ENCODE peak calls at places on chromosomes 13 and 19, in ten cellular contexts. A is CD4-positive, alpha-beta T cell; Q is fibroblast of villous mesenchyme; E is LHCN-M2; B is neural crest cell; D is caudate nucleus; V is Peyer's patch; S is T-helper 17 cell; K is activated naive CD8-positive, alpha-beta T cell treated with anti-CD3 and anti-CD28 coated beads, Interleukin-2, amount 50 U/mL, for 24 hours; O is GOT3. Y is an unnamed sample.

GRCh38 chr13:84940167-84940566 is 859.1 kb downstream of the SLITRK6 start:
- DNase-seq in A (no peak), Q (no peak), E (no peak), B (no peak), D (no peak), V (no peak), S (no peak), K (no peak), O (no peak), Y (no peak)

GRCh38 chr13:27595055-27595811 is 25.1 kb downstream of the LNX2 start:
- DNase-seq in A (no peak), Q (peak), E (no peak), B (no peak), D (no peak), V (no peak), S (no peak), K (no peak), O (no peak), Y (no peak)

GRCh38 chr13:41007359-41008118 is 11.6 kb downstream of the ELF1 start:
- DNase-seq in A (no peak), Q (no peak), E (no peak), B (no peak), D (no peak), V (no peak), S (no peak), K (no peak), O (no peak), Y (no peak)

GRCh38 chr19:29660835-29661234 is 4.4 kb upstream of the PLEKHF1 start:
- DNase-seq in A (no peak), Q (no peak), E (peak), B (no peak), D (no peak), V (no peak), S (no peak), K (peak), O (no peak), Y (no peak)

GRCh38 chr19:3723883-3724282 is 15.7 kb downstream of the TJP3 start:
- DNase-seq in A (no peak), Q (no peak), E (no peak), B (no peak), D (no peak), V (no peak), S (no peak), K (no peak), O (no peak), Y (no peak)

GRCh38 chr19:5114713-5115112 is 145.8 kb downstream of the KDM4B start:
- DNase-seq in A (no peak), Q (no peak), E (no peak), B (no peak), D (no peak), V (no peak), S (no peak), K (no peak), O (no peak), Y (no peak)

GRCh38 chr13:105035092-105035491 is 1500.4 kb downstream of the EFNB2 start:
- DNase-seq in A (no peak), Q (no peak), E (no peak), B (no peak), D (no peak), V (no peak), S (no peak), K (no peak), O (no peak), Y (no peak)

GRCh38 chr13:91375119-91375729 is 23.2 kb upstream of the GPC5 start:
- DNase-seq in A (no peak), Q (no peak), E (peak), B (no peak), D (no peak), V (no peak), S (no peak), K (no peak), O (no peak), Y (no peak)

GRCh38 chr13:108980237-108980636 is 350.8 kb downstream of the MYO16 start:
- DNase-seq in A (no peak), Q (no peak), E (no peak), B (no peak), D (no peak), V (no peak), S (no peak), K (no peak), O (no peak), Y (no peak)

GRCh38 chr19:40605201-40605971 is 4.2 kb downstream of the LTBP4 start:
- DNase-seq in A (peak), Q (peak), E (no peak), B (no peak), D (peak), V (peak), S (peak), K (peak), O (peak), Y (no peak)

GRCh38 chr19:35162471-35163326 is 8.2 kb downstream of the FXYD5 start:
- DNase-seq in A (no peak), Q (no peak), E (no peak), B (no peak), D (no peak), V (no peak), S (no peak), K (no peak), O (no peak), Y (no peak)

GRCh38 chr13:34506796-34507195 is 435.3 kb upstream of the NBEA start:
- DNase-seq in A (no peak), Q (no peak), E (no peak), B (no peak), D (no peak), V (no peak), S (no peak), K (no peak), O (no peak), Y (no peak)

GRCh38 chr13:76225815-76226489 is 589.8 kb downstream of the LMO7 start:
- DNase-seq in A (no peak), Q (peak), E (peak), B (no peak), D (no peak), V (no peak), S (no peak), K (no peak), O (no peak), Y (peak)

GRCh38 chr19:19602713-19603320 is 15.7 kb downstream of the PBX4 start:
- DNase-seq in A (no peak), Q (no peak), E (no peak), B (no peak), D (no peak), V (no peak), S (no peak), K (no peak), O (no peak), Y (no peak)

GRCh38 chr13:21231426-21231945 is 55.0 kb downstream of the MRPL57 start:
- DNase-seq in A (no peak), Q (peak), E (no peak), B (no peak), D (no peak), V (no peak), S (no peak), K (no peak), O (no peak), Y (no peak)

GRCh38 chr19:13876834-13877233 is at the start of gene NANOS3:
- DNase-seq in A (no peak), Q (no peak), E (no peak), B (no peak), D (no peak), V (no peak), S (no peak), K (no peak), O (no peak), Y (no peak)

GRCh38 chr13:99022953-99023352 is 45.1 kb upstream of the DOCK9 start:
- DNase-seq in A (no peak), Q (no peak), E (no peak), B (no peak), D (no peak), V (no peak), S (no peak), K (no peak), O (no peak), Y (no peak)

GRCh38 chr13:26743971-26744370 is 16.6 kb downstream of the GPR12 start:
- DNase-seq in A (no peak), Q (no peak), E (no peak), B (no peak), D (no peak), V (no peak), S (no peak), K (no peak), O (no peak), Y (no peak)

GRCh38 chr19:17075860-17076538 is 422 bp downstream of the MYO9B start:
- DNase-seq in A (no peak), Q (peak), E (peak), B (no peak), D (no peak), V (peak), S (peak), K (peak), O (no peak), Y (no peak)

GRCh38 chr13:36173923-36174322 is 40.4 kb downstream of the SOHLH2 start:
- DNase-seq in A (no peak), Q (no peak), E (no peak), B (no peak), D (no peak), V (no peak), S (no peak), K (no peak), O (no peak), Y (no peak)

GRCh38 chr13:47277774-47278173 is 380.9 kb upstream of the HTR2A start:
- DNase-seq in A (no peak), Q (peak), E (peak), B (no peak), D (no peak), V (no peak), S (no peak), K (no peak), O (no peak), Y (no peak)

GRCh38 chr19:7526093-7526929 is 3.9 kb downstream of the MCOLN1 start:
- DNase-seq in A (no peak), Q (no peak), E (no peak), B (no peak), D (no peak), V (no peak), S (no peak), K (no peak), O (no peak), Y (no peak)

GRCh38 chr19:3409346-3410064 is 43.1 kb downstream of the NFIC start:
- DNase-seq in A (no peak), Q (no peak), E (no peak), B (no peak), D (no peak), V (no peak), S (no peak), K (no peak), O (no peak), Y (no peak)

GRCh38 chr19:28466107-28467045 is 746.6 kb downstream of the UQCRFS1 start:
- DNase-seq in A (peak), Q (no peak), E (peak), B (peak), D (peak), V (no peak), S (no peak), K (peak), O (no peak), Y (no peak)

GRCh38 chr19:42406111-42406510 is 16.0 kb upstream of the CNFN start:
- DNase-seq in A (no peak), Q (no peak), E (no peak), B (no peak), D (no peak), V (no peak), S (no peak), K (no peak), O (no peak), Y (no peak)

GRCh38 chr13:42333613-42334328 is 61.8 kb downstream of the AKAP11 start:
- DNase-seq in A (no peak), Q (peak), E (peak), B (no peak), D (no peak), V (no peak), S (no peak), K (no peak), O (no peak), Y (peak)

GRCh38 chr19:46000497-46001246 is 5.4 kb downstream of the CCDC61 start:
- DNase-seq in A (peak), Q (no peak), E (no peak), B (no peak), D (peak), V (peak), S (peak), K (peak), O (no peak), Y (no peak)

GRCh38 chr13:75635101-75635620 is 969 bp upstream of the LMO7 start:
- DNase-seq in A (no peak), Q (peak), E (peak), B (no peak), D (no peak), V (peak), S (no peak), K (peak), O (no peak), Y (no peak)

GRCh38 chr19:38004505-38005223 is 97.7 kb downstream of the SIPA1L3 start:
- DNase-seq in A (no peak), Q (peak), E (peak), B (peak), D (peak), V (no peak), S (no peak), K (no peak), O (peak), Y (peak)

GRCh38 chr13:46571189-46571901 is 18.4 kb downstream of the LRCH1 start:
- DNase-seq in A (no peak), Q (peak), E (peak), B (no peak), D (no peak), V (no peak), S (no peak), K (no peak), O (no peak), Y (no peak)

GRCh38 chr19:46299004-46299509 is 2.2 kb downstream of the HIF3A start:
- DNase-seq in A (no peak), Q (peak), E (peak), B (no peak), D (peak), V (peak), S (no peak), K (no peak), O (no peak), Y (peak)

GRCh38 chr13:114099918-114100445 is 32.4 kb downstream of the RASA3 start:
- DNase-seq in A (no peak), Q (peak), E (no peak), B (no peak), D (no peak), V (peak), S (no peak), K (no peak), O (no peak), Y (no peak)

GRCh38 chr19:16257509-16258002 is 59.8 kb downstream of the AP1M1 start:
- DNase-seq in A (no peak), Q (no peak), E (no peak), B (no peak), D (no peak), V (no peak), S (no peak), K (no peak), O (no peak), Y (no peak)

Y was measured in skeletal muscle cell.